ENCODE peak calls at places on chromosome 1, in nine cellular contexts. R is tibial nerve, O is endothelial cell of umbilical vein, I is colonic mucosa, Q is tibial artery, G is lower lobe of right lung, S is uterus, C is testis, J is thoracic aorta. K is an unnamed sample.

GRCh38 chr1:172903581-172904220 is 147.0 kb downstream of the TNFSF18 start:
- DNase-seq in Q (no peak), I (no peak), O (peak; percentile 55), C (no peak), R (no peak), J (no peak), G (no peak), S (no peak), K (no peak)

GRCh38 chr1:97423397-97423796 is 497.4 kb downstream of the DPYD start:
- DNase-seq in I (no peak), R (no peak), O (no peak), S (no peak), J (no peak), C (no peak), Q (no peak), G (no peak), K (no peak)

GRCh38 chr1:29121951-29122661 is 1.6 kb downstream of the TMEM200B start:
- DNase-seq in S (peak; percentile 76), O (peak; percentile 22), J (no peak), R (no peak), C (peak; percentile 85), I (no peak), G (peak; percentile 54), Q (peak; percentile 34), K (no peak)

GRCh38 chr1:183310753-183311465 is 107.3 kb downstream of the NMNAT2 start:
- DNase-seq in Q (no peak), S (no peak), J (peak; percentile 38), I (no peak), O (peak; percentile 43), G (no peak), C (no peak), R (no peak), K (no peak)

GRCh38 chr1:222616535-222616934 is 1.4 kb upstream of the MIA3 start:
- DNase-seq in S (peak; percentile 45), C (no peak), I (no peak), G (no peak), Q (no peak), O (no peak), R (no peak), J (no peak), K (peak; percentile 78)

GRCh38 chr1:15734901-15735300 is 1.2 kb upstream of the SLC25A34 start:
- DNase-seq in G (peak; percentile 63), Q (no peak), C (no peak), S (no peak), R (no peak), I (peak; percentile 34), O (no peak), J (no peak), K (no peak)

GRCh38 chr1:180515857-180516388 is 13.5 kb upstream of the ACBD6 start:
- DNase-seq in R (peak; percentile 37), I (peak; percentile 72), C (peak; percentile 87), G (peak; percentile 57), O (peak; percentile 91), S (peak; percentile 70), J (no peak), Q (peak; percentile 65), K (peak; percentile 72)

GRCh38 chr1:226973898-226974543 is 33.9 kb downstream of the COQ8A start:
- DNase-seq in G (no peak), S (peak; percentile 82), Q (peak; percentile 79), J (peak; percentile 40), R (no peak), C (peak; percentile 61), O (no peak), I (peak; percentile 18), K (no peak)

GRCh38 chr1:10209905-10210810 is at the start of gene KIF1B:
- DNase-seq in O (peak; percentile 98), C (peak; percentile 98), Q (peak; percentile 98), I (peak; percentile 99), G (peak; percentile 98), J (peak; percentile 95), R (peak; percentile 99), S (peak; percentile 98), K (peak; percentile 96)

GRCh38 chr1:10210841-10211804 is 753 bp downstream of the KIF1B start:
- DNase-seq in C (peak; percentile 95), G (peak; percentile 89), S (peak; percentile 98), O (peak; percentile 88), R (peak; percentile 86), J (peak; percentile 97), I (peak; percentile 93), Q (peak; percentile 98), K (peak; percentile 59)

GRCh38 chr1:10207810-10208209 is 2.6 kb upstream of the KIF1B start:
- DNase-seq in R (no peak), Q (no peak), J (no peak), I (no peak), G (no peak), S (no peak), O (no peak), C (no peak), K (no peak)

GRCh38 chr1:10208537-10208936 is 1.8 kb upstream of the KIF1B start:
- DNase-seq in O (no peak), C (no peak), S (no peak), R (no peak), Q (no peak), J (no peak), G (peak; percentile 59), I (no peak), K (no peak)

DNA sequence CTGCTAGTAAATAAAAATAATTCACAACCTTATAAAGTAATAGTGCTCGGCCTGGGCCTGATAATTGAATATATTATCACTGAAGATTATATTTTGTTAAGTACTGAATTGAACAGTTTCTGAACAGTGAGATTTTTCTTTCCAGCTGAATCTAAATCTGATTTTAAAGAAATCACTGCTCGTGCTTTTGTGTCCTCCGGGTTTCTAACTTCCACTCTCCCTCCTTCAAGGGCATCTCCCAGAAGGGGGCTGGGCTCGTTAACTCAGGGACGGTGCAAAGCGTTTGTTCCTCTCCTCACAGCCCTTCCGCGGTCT is 823 bp upstream of the KIF1B start:
- DNase-seq in S (no peak), O (no peak), G (no peak), C (no peak), I (no peak), Q (no peak), J (no peak), R (no peak), K (no peak)
- H3K4me3 ChIP-seq in S (peak overlapping the region; percentile 74), O (peak overlapping the region; percentile 63), G (peak overlapping the region; percentile 86), C (peak overlapping the region; percentile 86), I (peak overlapping the region; percentile 91), Q (peak overlapping the region; percentile 85), J (peak overlapping the region; percentile 96), R (peak overlapping the region; percentile 94), K (peak overlapping the region; percentile 73)

GRCh38 chr1:159171254-159171687 is at the start of gene CADM3:
- DNase-seq in O (no peak), S (no peak), Q (no peak), I (peak; percentile 26), C (peak; percentile 31), J (no peak), G (no peak), R (peak; percentile 13), K (no peak)

GRCh38 chr1:159172599-159173291 is 1.3 kb downstream of the CADM3 start:
- DNase-seq in J (no peak), Q (peak; percentile 32), O (no peak), I (peak; percentile 23), G (no peak), C (no peak), R (peak; percentile 18), S (no peak), K (no peak)

GRCh38 chr1:159171688-159172501 is 480 bp downstream of the CADM3 start:
- DNase-seq in J (no peak), I (no peak), C (peak; percentile 19), R (no peak), O (peak; percentile 21), Q (peak; percentile 33), G (no peak), S (no peak), K (no peak)

GRCh38 chr1:159175571-159175970 is 4.2 kb downstream of the CADM3 start:
- DNase-seq in R (no peak), I (no peak), J (no peak), S (no peak), C (no peak), Q (no peak), G (no peak), O (no peak), K (no peak)

GRCh38 chr1:159173303-159173702 is 1.9 kb downstream of the CADM3 start:
- DNase-seq in I (no peak), R (no peak), O (no peak), Q (no peak), C (no peak), J (no peak), G (no peak), S (no peak), K (no peak)
- H3K27ac ChIP-seq in I (no peak overlapping the region), R (no peak overlapping the region), O (no peak overlapping the region), Q (no peak overlapping the region), C (no peak overlapping the region), J (no peak overlapping the region), G (no peak overlapping the region), S (no peak overlapping the region), K (no peak overlapping the region)

DNA sequence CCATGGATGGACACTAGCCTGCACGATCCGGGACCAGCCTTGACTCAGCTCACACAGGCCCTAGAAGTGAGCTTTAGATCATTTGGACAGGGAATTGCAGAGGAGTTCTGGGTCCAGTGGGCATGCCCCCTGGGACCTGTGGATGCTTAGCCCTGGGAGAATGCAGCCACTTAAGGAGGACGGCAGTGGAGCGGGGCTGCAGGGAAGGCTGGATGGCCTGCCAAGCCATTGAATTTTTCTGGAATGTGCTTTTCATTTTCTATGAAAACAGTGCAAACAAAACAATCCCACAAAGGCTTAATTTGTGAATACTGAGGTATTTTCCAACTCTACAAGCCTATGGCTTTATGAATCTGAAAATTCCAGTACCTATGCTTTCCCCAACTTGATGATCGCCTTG is 80.4 kb upstream of the GCLM start:
- DNase-seq in R (no peak), G (no peak), J (no peak), Q (no peak), C (no peak), O (no peak), I (no peak), S (no peak), K (no peak)
- H3K4me3 ChIP-seq in R (no peak overlapping the region), G (no peak overlapping the region), J (no peak overlapping the region), Q (no peak overlapping the region), C (no peak overlapping the region), O (no peak overlapping the region), I (no peak overlapping the region), S (no peak overlapping the region), K (no peak overlapping the region)

GRCh38 chr1:18580087-18580486 is 50.6 kb upstream of the PAX7 start:
- DNase-seq in S (no peak), O (no peak), G (no peak), J (no peak), Q (no peak), C (no peak), R (no peak), I (no peak), K (no peak)

GRCh38 chr1:18582890-18583289 is 47.8 kb upstream of the PAX7 start:
- DNase-seq in G (no peak), O (no peak), S (no peak), I (no peak), J (no peak), R (no peak), C (no peak), Q (no peak), K (no peak)

GRCh38 chr1:18583326-18583941 is 47.2 kb upstream of the PAX7 start:
- DNase-seq in O (no peak), J (no peak), C (peak; percentile 58), Q (peak; percentile 41), G (no peak), R (peak; percentile 30), I (peak; percentile 22), S (no peak), K (no peak)

GRCh38 chr1:18580676-18581419 is 49.8 kb upstream of the PAX7 start:
- DNase-seq in I (no peak), O (no peak), C (no peak), Q (no peak), G (no peak), R (no peak), S (no peak), J (no peak), K (no peak)

DNA sequence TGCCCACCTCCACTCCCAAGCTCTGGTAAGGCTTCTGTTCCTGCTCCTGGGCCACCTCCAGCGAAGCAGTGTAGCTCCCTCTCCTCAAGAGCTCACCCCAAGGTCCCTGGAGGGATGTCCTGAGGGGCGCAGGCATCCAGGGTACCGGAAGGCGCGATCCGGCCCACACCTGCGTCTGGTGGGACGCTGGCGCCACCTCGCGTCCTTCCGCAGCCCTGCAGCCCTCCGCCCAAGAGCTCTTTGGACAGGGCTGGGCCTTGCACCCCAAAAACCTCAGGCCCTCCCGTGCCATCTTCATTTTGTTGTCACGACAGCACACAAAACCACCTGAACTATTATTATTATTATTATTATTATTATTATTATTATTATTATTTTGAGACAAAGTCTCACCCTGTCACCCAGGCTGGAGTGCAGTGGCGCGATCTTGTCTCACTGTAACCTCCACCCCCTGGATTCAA is 49.2 kb upstream of the PAX7 start:
- DNase-seq in J (no peak), I (peak; percentile 35), S (no peak), R (no peak), C (peak; percentile 67), G (peak; percentile 52), Q (no peak), O (peak; percentile 8), K (no peak)
- H3K27ac ChIP-seq in J (no peak overlapping the region), I (no peak overlapping the region), S (no peak overlapping the region), R (no peak overlapping the region), C (no peak overlapping the region), G (no peak overlapping the region), Q (no peak overlapping the region), O (no peak overlapping the region), K (no peak overlapping the region)